ENCODE peak calls at places on chromosomes 12 and 14, in seven cellular contexts. One of them, this sample, is unnamed. For H3K4me1, the result is how much of the 10 kb centered on the place peaks cover.

GRCh38 chr12:111112699-111113098 is 192.3 kb upstream of the MYL2 start:
- DNase-seq in CD8-positive, alpha-beta memory T cell: no peak
- DNase-seq in neuronal stem cell: no peak
- DNase-seq in MM.1S: no peak
- DNase-seq in A549: no peak
- DNase-seq in neural progenitor cell: no peak
- DNase-seq in body of pancreas: no peak
- DNase-seq in this sample: no peak

GRCh38 chr12:94080684-94081009 is 67.7 kb upstream of the PLXNC1 start:
- DNase-seq in CD8-positive, alpha-beta memory T cell: no peak
- DNase-seq in neuronal stem cell: no peak
- DNase-seq in MM.1S: peak
- DNase-seq in A549: no peak
- DNase-seq in neural progenitor cell: no peak
- DNase-seq in body of pancreas: no peak
- DNase-seq in this sample: no peak

GRCh38 chr12:120060196-120060595 is 56.4 kb downstream of the RAB35 start:
- DNase-seq in CD8-positive, alpha-beta memory T cell: no peak
- DNase-seq in neuronal stem cell: no peak
- DNase-seq in MM.1S: no peak
- DNase-seq in A549: no peak
- DNase-seq in neural progenitor cell: no peak
- DNase-seq in body of pancreas: no peak
- DNase-seq in this sample: no peak

GRCh38 chr14:56482306-56482705 is 97.3 kb upstream of the TMEM260 start:
- DNase-seq in CD8-positive, alpha-beta memory T cell: no peak
- DNase-seq in neuronal stem cell: no peak
- DNase-seq in MM.1S: no peak
- DNase-seq in A549: peak
- DNase-seq in neural progenitor cell: peak
- DNase-seq in body of pancreas: peak
- DNase-seq in this sample: no peak

GRCh38 chr12:69756088-69756731 is 17.6 kb downstream of the RAB3IP start:
- DNase-seq in CD8-positive, alpha-beta memory T cell: no peak
- DNase-seq in neuronal stem cell: no peak
- DNase-seq in MM.1S: no peak
- DNase-seq in A549: no peak
- DNase-seq in neural progenitor cell: no peak
- DNase-seq in body of pancreas: no peak
- DNase-seq in this sample: no peak

GRCh38 chr12:46209914-46210834 is 58.7 kb downstream of the SLC38A1 start:
- DNase-seq in CD8-positive, alpha-beta memory T cell: peak
- DNase-seq in neuronal stem cell: no peak
- DNase-seq in MM.1S: no peak
- DNase-seq in A549: no peak
- DNase-seq in neural progenitor cell: no peak
- DNase-seq in body of pancreas: peak
- DNase-seq in this sample: peak

GRCh38 chr12:38161123-38162000 is 155.2 kb upstream of the ALG10B start:
- DNase-seq in CD8-positive, alpha-beta memory T cell: no peak
- DNase-seq in neuronal stem cell: no peak
- DNase-seq in MM.1S: no peak
- DNase-seq in A549: no peak
- DNase-seq in neural progenitor cell: no peak
- DNase-seq in body of pancreas: no peak
- DNase-seq in this sample: no peak

GRCh38 chr12:44842669-44843068 is 33.4 kb downstream of the NELL2 start:
- DNase-seq in CD8-positive, alpha-beta memory T cell: no peak
- DNase-seq in neuronal stem cell: no peak
- DNase-seq in MM.1S: no peak
- DNase-seq in A549: no peak
- DNase-seq in neural progenitor cell: no peak
- DNase-seq in body of pancreas: no peak
- DNase-seq in this sample: peak

GRCh38 chr14:39491134-39491541 is 58.9 kb upstream of the FBXO33 start:
- DNase-seq in CD8-positive, alpha-beta memory T cell: no peak
- DNase-seq in neuronal stem cell: no peak
- DNase-seq in MM.1S: peak
- DNase-seq in A549: peak
- DNase-seq in neural progenitor cell: peak
- DNase-seq in body of pancreas: no peak
- DNase-seq in this sample: no peak

GRCh38 chr12:52356762-52357580 is 10.3 kb downstream of the KRT85 start:
- DNase-seq in CD8-positive, alpha-beta memory T cell: no peak
- DNase-seq in neuronal stem cell: no peak
- DNase-seq in MM.1S: no peak
- DNase-seq in A549: no peak
- DNase-seq in neural progenitor cell: no peak
- DNase-seq in body of pancreas: no peak
- DNase-seq in this sample: no peak

GRCh38 chr14:105601360-105602242 is 75.2 kb downstream of the TMEM121 start:
- DNase-seq in CD8-positive, alpha-beta memory T cell: no peak
- DNase-seq in neuronal stem cell: no peak
- DNase-seq in MM.1S: no peak
- DNase-seq in A549: no peak
- DNase-seq in neural progenitor cell: no peak
- DNase-seq in body of pancreas: no peak
- DNase-seq in this sample: no peak

GRCh38 chr12:55973598-55974307 is at the start of gene RAB5B:
- DNase-seq in CD8-positive, alpha-beta memory T cell: peak
- DNase-seq in neuronal stem cell: peak
- DNase-seq in MM.1S: peak
- DNase-seq in A549: peak
- DNase-seq in neural progenitor cell: peak
- DNase-seq in body of pancreas: peak
- DNase-seq in this sample: peak

GRCh38 chr12:113071427-113072112 is 15.0 kb downstream of the DTX1 start:
- DNase-seq in CD8-positive, alpha-beta memory T cell: no peak
- DNase-seq in neuronal stem cell: no peak
- DNase-seq in MM.1S: no peak
- DNase-seq in A549: no peak
- DNase-seq in neural progenitor cell: peak
- DNase-seq in body of pancreas: peak
- DNase-seq in this sample: no peak

GRCh38 chr14:26597136-26598080 is at the start of gene NOVA1:
- DNase-seq in CD8-positive, alpha-beta memory T cell: no peak
- DNase-seq in neuronal stem cell: peak
- DNase-seq in MM.1S: no peak
- DNase-seq in A549: peak
- DNase-seq in neural progenitor cell: peak
- DNase-seq in body of pancreas: peak
- DNase-seq in this sample: no peak

GRCh38 chr12:69067713-69068112 is 134.7 kb upstream of the CPM start:
- DNase-seq in CD8-positive, alpha-beta memory T cell: no peak
- DNase-seq in neuronal stem cell: no peak
- DNase-seq in MM.1S: no peak
- DNase-seq in A549: no peak
- DNase-seq in neural progenitor cell: no peak
- DNase-seq in body of pancreas: no peak
- DNase-seq in this sample: no peak

GRCh38 chr14:101349108-101349507 is 212.2 kb upstream of the DIO3 start:
- DNase-seq in CD8-positive, alpha-beta memory T cell: no peak
- DNase-seq in neuronal stem cell: no peak
- DNase-seq in MM.1S: no peak
- DNase-seq in A549: no peak
- DNase-seq in neural progenitor cell: no peak
- DNase-seq in body of pancreas: no peak
- DNase-seq in this sample: no peak

GRCh38 chr14:101350021-101350420 is 211.3 kb upstream of the DIO3 start:
- DNase-seq in CD8-positive, alpha-beta memory T cell: no peak
- DNase-seq in neuronal stem cell: no peak
- DNase-seq in MM.1S: no peak
- DNase-seq in A549: no peak
- DNase-seq in neural progenitor cell: no peak
- DNase-seq in body of pancreas: no peak
- DNase-seq in this sample: no peak

GRCh38 chr14:101351146-101351545 is 210.1 kb upstream of the DIO3 start:
- DNase-seq in CD8-positive, alpha-beta memory T cell: no peak
- DNase-seq in neuronal stem cell: no peak
- DNase-seq in MM.1S: no peak
- DNase-seq in A549: no peak
- DNase-seq in neural progenitor cell: no peak
- DNase-seq in body of pancreas: no peak
- DNase-seq in this sample: peak

GRCh38 chr14:101351769-101352168 is 209.5 kb upstream of the DIO3 start:
- DNase-seq in CD8-positive, alpha-beta memory T cell: no peak
- DNase-seq in neuronal stem cell: no peak
- DNase-seq in MM.1S: no peak
- DNase-seq in A549: no peak
- DNase-seq in neural progenitor cell: no peak
- DNase-seq in body of pancreas: no peak
- DNase-seq in this sample: no peak

DNA sequence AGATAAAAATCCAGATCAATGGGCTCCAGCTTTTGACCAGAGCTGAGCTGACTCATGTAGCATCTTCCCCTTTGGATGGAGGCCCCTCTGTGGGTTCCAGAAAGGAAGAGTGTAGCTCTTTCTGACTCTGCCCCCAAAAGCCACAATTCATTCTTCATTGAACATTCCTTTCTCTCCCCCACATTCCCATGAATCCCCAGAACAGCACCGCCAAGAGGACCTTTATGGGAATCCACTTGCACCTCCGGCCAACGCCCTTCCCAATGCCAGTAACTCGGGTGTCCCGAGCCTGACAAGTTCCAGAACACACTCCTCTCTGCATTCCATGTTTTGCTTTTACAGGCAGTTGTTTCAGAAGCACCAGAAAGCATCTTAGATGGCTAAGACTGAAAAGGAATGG is 210.6 kb upstream of the DIO3 start:
- DNase-seq in CD8-positive, alpha-beta memory T cell: no peak
- DNase-seq in neuronal stem cell: no peak
- DNase-seq in MM.1S: no peak
- DNase-seq in A549: no peak
- DNase-seq in neural progenitor cell: no peak
- DNase-seq in body of pancreas: no peak
- DNase-seq in this sample: no peak
- H3K27ac ChIP-seq in CD8-positive, alpha-beta memory T cell: no peak
- H3K27ac ChIP-seq in neuronal stem cell: no peak
- H3K27ac ChIP-seq in MM.1S: no peak
- H3K27ac ChIP-seq in A549: no peak
- H3K27ac ChIP-seq in neural progenitor cell: no peak
- H3K27ac ChIP-seq in body of pancreas: no peak
- H3K27ac ChIP-seq in this sample: no peak

GRCh38 chr12:116559080-116559329 is 176 bp upstream of the MAP1LC3B2 start:
- DNase-seq in CD8-positive, alpha-beta memory T cell: no peak
- DNase-seq in neuronal stem cell: no peak
- DNase-seq in MM.1S: peak
- DNase-seq in A549: no peak
- DNase-seq in neural progenitor cell: no peak
- DNase-seq in body of pancreas: no peak
- DNase-seq in this sample: no peak
- H3K4me3 ChIP-seq in CD8-positive, alpha-beta memory T cell: peak
- H3K4me3 ChIP-seq in neuronal stem cell: no peak
- H3K4me3 ChIP-seq in MM.1S: peak
- H3K4me3 ChIP-seq in A549: no peak
- H3K4me3 ChIP-seq in neural progenitor cell: no peak
- H3K4me3 ChIP-seq in body of pancreas: no peak
- H3K4me3 ChIP-seq in this sample: peak

GRCh38 chr12:47799357-47799955 is 20.2 kb downstream of the HDAC7 start:
- DNase-seq in CD8-positive, alpha-beta memory T cell: no peak
- DNase-seq in neuronal stem cell: no peak
- DNase-seq in MM.1S: no peak
- DNase-seq in A549: no peak
- DNase-seq in neural progenitor cell: peak
- DNase-seq in body of pancreas: no peak
- DNase-seq in this sample: no peak

GRCh38 chr12:47801904-47802246 is 17.8 kb downstream of the HDAC7 start:
- DNase-seq in CD8-positive, alpha-beta memory T cell: no peak
- DNase-seq in neuronal stem cell: no peak
- DNase-seq in MM.1S: no peak
- DNase-seq in A549: no peak
- DNase-seq in neural progenitor cell: no peak
- DNase-seq in body of pancreas: no peak
- DNase-seq in this sample: no peak

GRCh38 chr12:47802312-47802711 is 17.4 kb downstream of the HDAC7 start:
- DNase-seq in CD8-positive, alpha-beta memory T cell: no peak
- DNase-seq in neuronal stem cell: no peak
- DNase-seq in MM.1S: no peak
- DNase-seq in A549: no peak
- DNase-seq in neural progenitor cell: peak
- DNase-seq in body of pancreas: no peak
- DNase-seq in this sample: no peak

GRCh38 chr12:47801170-47801903 is 18.4 kb downstream of the HDAC7 start:
- DNase-seq in CD8-positive, alpha-beta memory T cell: no peak
- DNase-seq in neuronal stem cell: no peak
- DNase-seq in MM.1S: no peak
- DNase-seq in A549: no peak
- DNase-seq in neural progenitor cell: peak
- DNase-seq in body of pancreas: no peak
- DNase-seq in this sample: no peak

GRCh38 chr12:47800582-47800981 is 19.1 kb downstream of the HDAC7 start:
- DNase-seq in CD8-positive, alpha-beta memory T cell: no peak
- DNase-seq in neuronal stem cell: no peak
- DNase-seq in MM.1S: no peak
- DNase-seq in A549: no peak
- DNase-seq in neural progenitor cell: no peak
- DNase-seq in body of pancreas: no peak
- DNase-seq in this sample: no peak
- H3K4me1 ChIP-seq in CD8-positive, alpha-beta memory T cell: half or more
- H3K4me1 ChIP-seq in neuronal stem cell: under half
- H3K4me1 ChIP-seq in MM.1S: under half
- H3K4me1 ChIP-seq in A549: under half
- H3K4me1 ChIP-seq in neural progenitor cell: under half
- H3K4me1 ChIP-seq in body of pancreas: half or more
- H3K4me1 ChIP-seq in this sample: half or more

GRCh38 chr12:77357654-77358053 is 292.3 kb upstream of the E2F7 start:
- DNase-seq in CD8-positive, alpha-beta memory T cell: no peak
- DNase-seq in neuronal stem cell: no peak
- DNase-seq in MM.1S: no peak
- DNase-seq in A549: no peak
- DNase-seq in neural progenitor cell: no peak
- DNase-seq in body of pancreas: no peak
- DNase-seq in this sample: no peak

GRCh38 chr12:77349703-77350102 is 284.3 kb upstream of the E2F7 start:
- DNase-seq in CD8-positive, alpha-beta memory T cell: no peak
- DNase-seq in neuronal stem cell: no peak
- DNase-seq in MM.1S: no peak
- DNase-seq in A549: no peak
- DNase-seq in neural progenitor cell: no peak
- DNase-seq in body of pancreas: no peak
- DNase-seq in this sample: no peak

GRCh38 chr12:77352941-77353340 is 287.6 kb upstream of the E2F7 start:
- DNase-seq in CD8-positive, alpha-beta memory T cell: no peak
- DNase-seq in neuronal stem cell: no peak
- DNase-seq in MM.1S: no peak
- DNase-seq in A549: no peak
- DNase-seq in neural progenitor cell: no peak
- DNase-seq in body of pancreas: no peak
- DNase-seq in this sample: no peak

GRCh38 chr12:77354766-77355362 is 289.5 kb upstream of the E2F7 start:
- DNase-seq in CD8-positive, alpha-beta memory T cell: no peak
- DNase-seq in neuronal stem cell: no peak
- DNase-seq in MM.1S: no peak
- DNase-seq in A549: no peak
- DNase-seq in neural progenitor cell: no peak
- DNase-seq in body of pancreas: no peak
- DNase-seq in this sample: no peak
- H3K27ac ChIP-seq in CD8-positive, alpha-beta memory T cell: no peak
- H3K27ac ChIP-seq in neuronal stem cell: no peak
- H3K27ac ChIP-seq in MM.1S: no peak
- H3K27ac ChIP-seq in A549: no peak
- H3K27ac ChIP-seq in neural progenitor cell: no peak
- H3K27ac ChIP-seq in body of pancreas: no peak
- H3K27ac ChIP-seq in this sample: no peak

GRCh38 chr12:27076930-27077329 is 5.4 kb downstream of the C12orf71 start:
- DNase-seq in CD8-positive, alpha-beta memory T cell: no peak
- DNase-seq in neuronal stem cell: no peak
- DNase-seq in MM.1S: no peak
- DNase-seq in A549: no peak
- DNase-seq in neural progenitor cell: no peak
- DNase-seq in body of pancreas: no peak
- DNase-seq in this sample: no peak
- H3K4me3 ChIP-seq in CD8-positive, alpha-beta memory T cell: no peak
- H3K4me3 ChIP-seq in neuronal stem cell: no peak
- H3K4me3 ChIP-seq in MM.1S: no peak
- H3K4me3 ChIP-seq in A549: no peak
- H3K4me3 ChIP-seq in neural progenitor cell: no peak
- H3K4me3 ChIP-seq in body of pancreas: no peak
- H3K4me3 ChIP-seq in this sample: no peak

This sample was measured in CD8-positive, alpha-beta T cell.